ENCODE peak calls at places on chromosomes 7 and 10, in nine cellular contexts. One of them, this sample, is unnamed.

GRCh38 chr10:112002191-112002590 is 181.4 kb downstream of the GPAM start:
- DNase-seq in endothelial cell of umbilical vein: no peak
- DNase-seq in H54: no peak
- DNase-seq in ovary: no peak
- DNase-seq in adrenal gland: no peak
- DNase-seq in A549: no peak
- DNase-seq in K562: no peak
- DNase-seq in body of pancreas: no peak
- DNase-seq in esophagus muscularis mucosa: no peak
- DNase-seq in this sample: no peak

GRCh38 chr7:7816816-7817536 is 98.6 kb upstream of the RPA3 start:
- DNase-seq in endothelial cell of umbilical vein: no peak
- DNase-seq in H54: no peak
- DNase-seq in ovary: no peak
- DNase-seq in adrenal gland: no peak
- DNase-seq in A549: no peak
- DNase-seq in K562: no peak
- DNase-seq in body of pancreas: no peak
- DNase-seq in esophagus muscularis mucosa: no peak
- DNase-seq in this sample: no peak

GRCh38 chr10:117431160-117431559 is 55.9 kb upstream of the PDZD8 start:
- DNase-seq in endothelial cell of umbilical vein: no peak
- DNase-seq in H54: no peak
- DNase-seq in ovary: no peak
- DNase-seq in adrenal gland: no peak
- DNase-seq in A549: peak
- DNase-seq in K562: no peak
- DNase-seq in body of pancreas: no peak
- DNase-seq in esophagus muscularis mucosa: no peak
- DNase-seq in this sample: peak

GRCh38 chr10:9209105-9209798 is 1154.8 kb downstream of the GATA3 start:
- DNase-seq in endothelial cell of umbilical vein: peak
- DNase-seq in H54: no peak
- DNase-seq in ovary: peak
- DNase-seq in adrenal gland: peak
- DNase-seq in A549: peak
- DNase-seq in K562: peak
- DNase-seq in body of pancreas: peak
- DNase-seq in esophagus muscularis mucosa: no peak
- DNase-seq in this sample: peak

GRCh38 chr7:101094791-101095375 is 9.6 kb downstream of the TRIM56 start:
- DNase-seq in endothelial cell of umbilical vein: peak
- DNase-seq in H54: no peak
- DNase-seq in ovary: no peak
- DNase-seq in adrenal gland: peak
- DNase-seq in A549: peak
- DNase-seq in K562: peak
- DNase-seq in body of pancreas: peak
- DNase-seq in esophagus muscularis mucosa: no peak
- DNase-seq in this sample: peak

GRCh38 chr10:6649107-6649720 is 69.1 kb upstream of the PRKCQ start:
- DNase-seq in endothelial cell of umbilical vein: no peak
- DNase-seq in H54: no peak
- DNase-seq in ovary: no peak
- DNase-seq in adrenal gland: no peak
- DNase-seq in A549: no peak
- DNase-seq in K562: no peak
- DNase-seq in body of pancreas: no peak
- DNase-seq in esophagus muscularis mucosa: no peak
- DNase-seq in this sample: no peak

GRCh38 chr7:48938539-48938938 is 14.2 kb downstream of the CDC14C start:
- DNase-seq in endothelial cell of umbilical vein: no peak
- DNase-seq in H54: peak
- DNase-seq in ovary: peak
- DNase-seq in adrenal gland: peak
- DNase-seq in A549: no peak
- DNase-seq in K562: no peak
- DNase-seq in body of pancreas: no peak
- DNase-seq in esophagus muscularis mucosa: no peak
- DNase-seq in this sample: no peak

GRCh38 chr7:106423836-106424475 is 139.2 kb upstream of the NAMPT start:
- DNase-seq in endothelial cell of umbilical vein: no peak
- DNase-seq in H54: no peak
- DNase-seq in ovary: no peak
- DNase-seq in adrenal gland: no peak
- DNase-seq in A549: no peak
- DNase-seq in K562: no peak
- DNase-seq in body of pancreas: no peak
- DNase-seq in esophagus muscularis mucosa: no peak
- DNase-seq in this sample: no peak

GRCh38 chr10:82089327-82089726 is 214.3 kb downstream of the NRG3 start:
- DNase-seq in endothelial cell of umbilical vein: no peak
- DNase-seq in H54: no peak
- DNase-seq in ovary: no peak
- DNase-seq in adrenal gland: no peak
- DNase-seq in A549: no peak
- DNase-seq in K562: no peak
- DNase-seq in body of pancreas: no peak
- DNase-seq in esophagus muscularis mucosa: no peak
- DNase-seq in this sample: no peak

GRCh38 chr7:98771519-98772241 is 98.1 kb downstream of the TMEM130 start:
- DNase-seq in endothelial cell of umbilical vein: no peak
- DNase-seq in H54: no peak
- DNase-seq in ovary: no peak
- DNase-seq in adrenal gland: peak
- DNase-seq in A549: no peak
- DNase-seq in K562: no peak
- DNase-seq in body of pancreas: no peak
- DNase-seq in esophagus muscularis mucosa: no peak
- DNase-seq in this sample: no peak

GRCh38 chr7:131346885-131347592 is 19.4 kb downstream of the MKLN1 start:
- DNase-seq in endothelial cell of umbilical vein: no peak
- DNase-seq in H54: no peak
- DNase-seq in ovary: no peak
- DNase-seq in adrenal gland: no peak
- DNase-seq in A549: no peak
- DNase-seq in K562: no peak
- DNase-seq in body of pancreas: no peak
- DNase-seq in esophagus muscularis mucosa: no peak
- DNase-seq in this sample: no peak

GRCh38 chr10:51910189-51910588 is 210.8 kb upstream of the CSTF2T start:
- DNase-seq in endothelial cell of umbilical vein: no peak
- DNase-seq in H54: no peak
- DNase-seq in ovary: no peak
- DNase-seq in adrenal gland: no peak
- DNase-seq in A549: no peak
- DNase-seq in K562: no peak
- DNase-seq in body of pancreas: no peak
- DNase-seq in esophagus muscularis mucosa: no peak
- DNase-seq in this sample: no peak

GRCh38 chr10:84156768-84157167 is 16.8 kb upstream of the GPR15LG start:
- DNase-seq in endothelial cell of umbilical vein: no peak
- DNase-seq in H54: no peak
- DNase-seq in ovary: no peak
- DNase-seq in adrenal gland: no peak
- DNase-seq in A549: no peak
- DNase-seq in K562: peak
- DNase-seq in body of pancreas: no peak
- DNase-seq in esophagus muscularis mucosa: no peak
- DNase-seq in this sample: no peak

GRCh38 chr7:48299580-48300169 is 128.4 kb downstream of the ABCA13 start:
- DNase-seq in endothelial cell of umbilical vein: peak
- DNase-seq in H54: peak
- DNase-seq in ovary: peak
- DNase-seq in adrenal gland: peak
- DNase-seq in A549: peak
- DNase-seq in K562: peak
- DNase-seq in body of pancreas: peak
- DNase-seq in esophagus muscularis mucosa: peak
- DNase-seq in this sample: peak

GRCh38 chr7:156903232-156903909 is 10.4 kb upstream of the LMBR1 start:
- DNase-seq in endothelial cell of umbilical vein: peak
- DNase-seq in H54: peak
- DNase-seq in ovary: no peak
- DNase-seq in adrenal gland: peak
- DNase-seq in A549: peak
- DNase-seq in K562: no peak
- DNase-seq in body of pancreas: no peak
- DNase-seq in esophagus muscularis mucosa: no peak
- DNase-seq in this sample: no peak

GRCh38 chr7:41637051-41637450 is 65.8 kb downstream of the INHBA start:
- DNase-seq in endothelial cell of umbilical vein: no peak
- DNase-seq in H54: no peak
- DNase-seq in ovary: no peak
- DNase-seq in adrenal gland: no peak
- DNase-seq in A549: no peak
- DNase-seq in K562: no peak
- DNase-seq in body of pancreas: no peak
- DNase-seq in esophagus muscularis mucosa: no peak
- DNase-seq in this sample: no peak

GRCh38 chr7:111112439-111112838 is 21.5 kb downstream of the LRRN3 start:
- DNase-seq in endothelial cell of umbilical vein: peak
- DNase-seq in H54: no peak
- DNase-seq in ovary: no peak
- DNase-seq in adrenal gland: no peak
- DNase-seq in A549: no peak
- DNase-seq in K562: no peak
- DNase-seq in body of pancreas: no peak
- DNase-seq in esophagus muscularis mucosa: no peak
- DNase-seq in this sample: no peak

GRCh38 chr10:70130878-70131559 is 1.6 kb downstream of the AIFM2 start:
- DNase-seq in endothelial cell of umbilical vein: no peak
- DNase-seq in H54: no peak
- DNase-seq in ovary: no peak
- DNase-seq in adrenal gland: no peak
- DNase-seq in A549: peak
- DNase-seq in K562: no peak
- DNase-seq in body of pancreas: no peak
- DNase-seq in esophagus muscularis mucosa: peak
- DNase-seq in this sample: no peak

GRCh38 chr10:51297438-51297837 is 223.2 kb downstream of the PRKG1 start:
- DNase-seq in endothelial cell of umbilical vein: peak
- DNase-seq in H54: no peak
- DNase-seq in ovary: no peak
- DNase-seq in adrenal gland: no peak
- DNase-seq in A549: no peak
- DNase-seq in K562: no peak
- DNase-seq in body of pancreas: no peak
- DNase-seq in esophagus muscularis mucosa: no peak
- DNase-seq in this sample: no peak

DNA sequence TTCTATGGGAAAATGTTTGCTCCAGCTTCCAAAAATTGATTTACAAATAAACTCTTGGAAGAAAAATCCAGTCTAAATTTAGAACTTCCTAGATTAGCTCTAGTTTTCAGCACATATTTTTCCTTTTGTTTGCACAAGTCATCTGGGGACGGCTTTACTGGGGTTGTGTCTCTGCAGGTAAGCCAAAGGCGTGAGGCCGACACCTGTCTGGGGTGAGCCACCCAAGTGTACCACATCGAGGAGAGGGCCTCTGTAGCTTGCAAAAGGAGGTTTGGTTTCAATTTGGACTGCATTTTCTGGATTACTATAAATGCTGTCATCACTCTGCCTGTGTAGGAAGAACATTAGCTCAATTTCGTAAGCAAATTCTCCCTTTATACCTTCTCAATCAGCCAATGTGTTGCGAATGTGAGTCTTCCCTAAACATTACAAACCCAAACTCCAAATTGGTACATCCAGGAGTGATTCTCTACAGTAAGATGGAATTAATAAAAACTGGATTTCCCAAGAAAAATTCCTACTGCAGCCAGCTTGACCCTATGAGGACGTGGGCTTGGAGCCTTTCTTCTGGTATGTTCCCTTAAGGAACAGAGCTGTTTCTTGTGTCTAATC is 89.5 kb upstream of the ZNF438 start:
- DNase-seq in endothelial cell of umbilical vein: no peak
- DNase-seq in H54: no peak
- DNase-seq in ovary: no peak
- DNase-seq in adrenal gland: no peak
- DNase-seq in A549: no peak
- DNase-seq in K562: no peak
- DNase-seq in body of pancreas: no peak
- DNase-seq in esophagus muscularis mucosa: no peak
- DNase-seq in this sample: no peak
- TF ChIP-seq POLR2A in endothelial cell of umbilical vein: no peak
- TF ChIP-seq POLR2A in H54: no peak
- TF ChIP-seq POLR2A in ovary: no peak
- TF ChIP-seq POLR2A in adrenal gland: no peak
- TF ChIP-seq POLR2A in A549: no peak
- TF ChIP-seq POLR2A in K562: no peak
- TF ChIP-seq POLR2A in body of pancreas: no peak
- TF ChIP-seq POLR2A in esophagus muscularis mucosa: no peak
- TF ChIP-seq POLR2A in this sample: no peak

GRCh38 chr10:125008689-125009579 is 67.0 kb downstream of the ZRANB1 start:
- DNase-seq in endothelial cell of umbilical vein: no peak
- DNase-seq in H54: no peak
- DNase-seq in ovary: peak
- DNase-seq in adrenal gland: no peak
- DNase-seq in A549: no peak
- DNase-seq in K562: no peak
- DNase-seq in body of pancreas: peak
- DNase-seq in esophagus muscularis mucosa: no peak
- DNase-seq in this sample: no peak
- TF ChIP-seq POLR2A in endothelial cell of umbilical vein: no peak
- TF ChIP-seq POLR2A in H54: no peak
- TF ChIP-seq POLR2A in ovary: no peak
- TF ChIP-seq POLR2A in adrenal gland: no peak
- TF ChIP-seq POLR2A in A549: no peak
- TF ChIP-seq POLR2A in K562: no peak
- TF ChIP-seq POLR2A in body of pancreas: no peak
- TF ChIP-seq POLR2A in esophagus muscularis mucosa: no peak
- TF ChIP-seq POLR2A in this sample: no peak

GRCh38 chr10:79323602-79324001 is 23.7 kb upstream of the PPIF start:
- DNase-seq in endothelial cell of umbilical vein: no peak
- DNase-seq in H54: no peak
- DNase-seq in ovary: no peak
- DNase-seq in adrenal gland: no peak
- DNase-seq in A549: no peak
- DNase-seq in K562: no peak
- DNase-seq in body of pancreas: no peak
- DNase-seq in esophagus muscularis mucosa: no peak
- DNase-seq in this sample: no peak
- TF ChIP-seq POLR2A in endothelial cell of umbilical vein: no peak
- TF ChIP-seq POLR2A in H54: no peak
- TF ChIP-seq POLR2A in ovary: no peak
- TF ChIP-seq POLR2A in adrenal gland: no peak
- TF ChIP-seq POLR2A in A549: no peak
- TF ChIP-seq POLR2A in K562: no peak
- TF ChIP-seq POLR2A in body of pancreas: no peak
- TF ChIP-seq POLR2A in esophagus muscularis mucosa: no peak
- TF ChIP-seq POLR2A in this sample: no peak

GRCh38 chr10:27345455-27345909 is 104.9 kb upstream of the ACBD5 start:
- DNase-seq in endothelial cell of umbilical vein: no peak
- DNase-seq in H54: no peak
- DNase-seq in ovary: no peak
- DNase-seq in adrenal gland: no peak
- DNase-seq in A549: no peak
- DNase-seq in K562: no peak
- DNase-seq in body of pancreas: no peak
- DNase-seq in esophagus muscularis mucosa: no peak
- DNase-seq in this sample: no peak

GRCh38 chr10:27344568-27345454 is 104.2 kb upstream of the ACBD5 start:
- DNase-seq in endothelial cell of umbilical vein: no peak
- DNase-seq in H54: no peak
- DNase-seq in ovary: no peak
- DNase-seq in adrenal gland: no peak
- DNase-seq in A549: no peak
- DNase-seq in K562: no peak
- DNase-seq in body of pancreas: no peak
- DNase-seq in esophagus muscularis mucosa: no peak
- DNase-seq in this sample: no peak

GRCh38 chr10:27341001-27341400 is 100.4 kb upstream of the ACBD5 start:
- DNase-seq in endothelial cell of umbilical vein: no peak
- DNase-seq in H54: no peak
- DNase-seq in ovary: no peak
- DNase-seq in adrenal gland: no peak
- DNase-seq in A549: peak
- DNase-seq in K562: no peak
- DNase-seq in body of pancreas: no peak
- DNase-seq in esophagus muscularis mucosa: no peak
- DNase-seq in this sample: no peak
- TF ChIP-seq POLR2A in endothelial cell of umbilical vein: no peak
- TF ChIP-seq POLR2A in H54: no peak
- TF ChIP-seq POLR2A in ovary: no peak
- TF ChIP-seq POLR2A in adrenal gland: no peak
- TF ChIP-seq POLR2A in A549: no peak
- TF ChIP-seq POLR2A in K562: no peak
- TF ChIP-seq POLR2A in body of pancreas: no peak
- TF ChIP-seq POLR2A in esophagus muscularis mucosa: no peak
- TF ChIP-seq POLR2A in this sample: no peak